ENCODE peak calls at places on chromosomes 6 and 20, in five cellular contexts. One of them, this sample, is unnamed.

GRCh38 chr20:34082232-34082887 is 29.7 kb downstream of the EIF2S2 start:
- DNase-seq in breast epithelium: no peak
- DNase-seq in uterus: no peak
- DNase-seq in endodermal cell: no peak
- DNase-seq in psoas muscle: no peak
- DNase-seq in this sample: no peak

GRCh38 chr6:11899645-11900044 is 112.5 kb upstream of the HIVEP1 start:
- DNase-seq in breast epithelium: no peak
- DNase-seq in uterus: no peak
- DNase-seq in endodermal cell: no peak
- DNase-seq in psoas muscle: no peak
- DNase-seq in this sample: no peak

GRCh38 chr20:16459019-16459700 is 114.1 kb downstream of the KIF16B start:
- DNase-seq in breast epithelium: no peak
- DNase-seq in uterus: peak; percentile 23
- DNase-seq in endodermal cell: no peak
- DNase-seq in psoas muscle: peak; percentile 22
- DNase-seq in this sample: peak; percentile 67

GRCh38 chr20:9306521-9306920 is 207.9 kb upstream of the LAMP5 start:
- DNase-seq in breast epithelium: no peak
- DNase-seq in uterus: no peak
- DNase-seq in endodermal cell: no peak
- DNase-seq in psoas muscle: no peak
- DNase-seq in this sample: peak; percentile 94

GRCh38 chr6:33579828-33580714 is at the start of gene BAK1:
- DNase-seq in breast epithelium: peak; percentile 83
- DNase-seq in uterus: peak; percentile 88
- DNase-seq in endodermal cell: peak; percentile 98
- DNase-seq in psoas muscle: peak; percentile 89
- DNase-seq in this sample: peak; percentile 87

GRCh38 chr6:139433647-139434419 is 59.4 kb upstream of the CITED2 start:
- DNase-seq in breast epithelium: no peak
- DNase-seq in uterus: no peak
- DNase-seq in endodermal cell: no peak
- DNase-seq in psoas muscle: no peak
- DNase-seq in this sample: peak; percentile 77

GRCh38 chr6:76247527-76247926 is 175.1 kb upstream of the IMPG1 start:
- DNase-seq in breast epithelium: no peak
- DNase-seq in uterus: no peak
- DNase-seq in endodermal cell: no peak
- DNase-seq in psoas muscle: no peak
- DNase-seq in this sample: no peak

GRCh38 chr20:12838261-12838866 is 170.4 kb upstream of the SPTLC3 start:
- DNase-seq in breast epithelium: no peak
- DNase-seq in uterus: no peak
- DNase-seq in endodermal cell: peak; percentile 77
- DNase-seq in psoas muscle: no peak
- DNase-seq in this sample: no peak

GRCh38 chr20:62638055-62638570 is 4.2 kb upstream of the SLCO4A1 start:
- DNase-seq in breast epithelium: no peak
- DNase-seq in uterus: no peak
- DNase-seq in endodermal cell: no peak
- DNase-seq in psoas muscle: no peak
- DNase-seq in this sample: no peak

GRCh38 chr6:106747139-106747538 is 117.8 kb downstream of the QRSL1 start:
- DNase-seq in breast epithelium: no peak
- DNase-seq in uterus: no peak
- DNase-seq in endodermal cell: no peak
- DNase-seq in psoas muscle: no peak
- DNase-seq in this sample: peak; percentile 92

GRCh38 chr6:113870917-113871316 is 13.8 kb downstream of the MARCKS start:
- DNase-seq in breast epithelium: no peak
- DNase-seq in uterus: no peak
- DNase-seq in endodermal cell: no peak
- DNase-seq in psoas muscle: no peak
- DNase-seq in this sample: no peak

GRCh38 chr6:113875470-113875869 is 18.3 kb downstream of the MARCKS start:
- DNase-seq in breast epithelium: no peak
- DNase-seq in uterus: no peak
- DNase-seq in endodermal cell: no peak
- DNase-seq in psoas muscle: no peak
- DNase-seq in this sample: no peak

GRCh38 chr6:113873043-113873667 is 16.0 kb downstream of the MARCKS start:
- DNase-seq in breast epithelium: no peak
- DNase-seq in uterus: no peak
- DNase-seq in endodermal cell: no peak
- DNase-seq in psoas muscle: peak; percentile 30
- DNase-seq in this sample: no peak

GRCh38 chr6:113876654-113877053 is 19.5 kb downstream of the MARCKS start:
- DNase-seq in breast epithelium: no peak
- DNase-seq in uterus: no peak
- DNase-seq in endodermal cell: no peak
- DNase-seq in psoas muscle: no peak
- DNase-seq in this sample: no peak

DNA sequence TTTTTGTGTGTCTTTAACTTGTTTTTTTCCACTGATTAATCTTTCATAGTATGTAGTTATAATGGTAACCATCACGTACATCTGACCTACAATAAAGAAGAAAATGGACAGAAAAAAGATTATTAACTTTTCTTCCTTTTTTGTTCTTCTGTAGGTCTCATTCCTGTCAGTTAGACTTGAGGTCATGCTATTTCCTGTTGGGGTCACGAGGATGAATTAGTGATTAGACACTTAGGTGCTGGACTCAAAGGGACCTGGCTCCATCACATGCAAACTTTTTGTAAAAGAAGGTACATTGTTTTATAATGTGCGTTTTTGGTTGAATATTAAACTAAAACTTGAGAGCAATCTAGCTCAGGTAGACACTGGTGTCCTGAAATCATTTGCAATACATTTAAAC is 14.8 kb downstream of the MARCKS start:
- DNase-seq in breast epithelium: no peak
- DNase-seq in uterus: no peak
- DNase-seq in endodermal cell: no peak
- DNase-seq in psoas muscle: no peak
- DNase-seq in this sample: no peak
- H3K4me3 ChIP-seq in breast epithelium: no peak overlapping the region
- H3K4me3 ChIP-seq in uterus: no peak overlapping the region
- H3K4me3 ChIP-seq in endodermal cell: no peak overlapping the region
- H3K4me3 ChIP-seq in psoas muscle: no peak overlapping the region
- H3K4me3 ChIP-seq in this sample: no peak overlapping the region

DNA sequence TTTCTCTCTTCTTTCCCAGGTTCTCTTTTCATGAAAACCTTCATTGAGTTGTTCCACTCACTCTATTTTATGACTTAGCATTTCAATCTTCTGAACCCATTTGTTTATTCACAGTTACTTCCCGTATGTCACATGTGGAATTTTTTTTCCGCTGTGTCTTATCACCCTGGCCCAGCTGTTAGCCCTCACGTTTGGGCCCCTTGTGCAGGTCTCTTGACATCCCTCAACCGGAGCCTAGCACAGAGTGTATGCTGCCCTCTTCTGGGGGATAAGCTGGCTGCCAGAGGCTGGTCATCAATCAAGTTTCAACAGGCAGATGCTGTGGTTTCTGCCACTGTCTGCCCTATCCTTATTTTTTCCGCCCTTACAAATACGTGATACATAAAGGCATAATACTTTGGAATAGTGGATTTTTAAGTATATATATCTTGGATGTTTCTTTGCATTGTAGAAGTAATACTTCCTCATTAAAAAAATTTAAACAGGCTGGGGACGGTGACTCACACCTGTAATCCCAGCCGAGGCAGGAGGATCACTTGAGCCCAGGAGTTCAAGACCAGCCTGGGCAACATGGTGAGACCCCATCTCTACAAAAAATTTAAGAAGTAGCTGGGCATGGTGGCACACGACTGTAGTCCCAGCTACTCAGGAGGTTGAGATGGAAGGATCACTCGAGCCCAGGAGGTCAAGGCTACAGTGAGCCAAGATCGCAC is 38.8 kb upstream of the RNF8 start:
- DNase-seq in breast epithelium: no peak
- DNase-seq in uterus: peak; percentile 34
- DNase-seq in endodermal cell: peak; percentile 86
- DNase-seq in psoas muscle: peak; percentile 24
- DNase-seq in this sample: peak; percentile 75
- TF ChIP-seq CTCF in breast epithelium: no peak
- TF ChIP-seq CTCF in uterus: no peak
- TF ChIP-seq CTCF in endodermal cell: peak; percentile 88
- TF ChIP-seq CTCF in psoas muscle: peak; percentile 53
- TF ChIP-seq CTCF in this sample: peak; percentile 77

GRCh38 chr6:168188974-168189678 is 110.1 kb upstream of the FRMD1 start:
- DNase-seq in breast epithelium: no peak
- DNase-seq in uterus: peak; percentile 1
- DNase-seq in endodermal cell: no peak
- DNase-seq in psoas muscle: no peak
- DNase-seq in this sample: no peak

GRCh38 chr6:168192195-168192900 is 113.3 kb upstream of the FRMD1 start:
- DNase-seq in breast epithelium: no peak
- DNase-seq in uterus: peak; percentile 2
- DNase-seq in endodermal cell: peak; percentile 39
- DNase-seq in psoas muscle: no peak
- DNase-seq in this sample: no peak

GRCh38 chr6:168189679-168190405 is 110.8 kb upstream of the FRMD1 start:
- DNase-seq in breast epithelium: no peak
- DNase-seq in uterus: peak; percentile 10
- DNase-seq in endodermal cell: peak; percentile 36
- DNase-seq in psoas muscle: no peak
- DNase-seq in this sample: no peak

GRCh38 chr6:168192901-168193815 is 114.1 kb upstream of the FRMD1 start:
- DNase-seq in breast epithelium: no peak
- DNase-seq in uterus: peak; percentile 8
- DNase-seq in endodermal cell: peak; percentile 41
- DNase-seq in psoas muscle: no peak
- DNase-seq in this sample: no peak

DNA sequence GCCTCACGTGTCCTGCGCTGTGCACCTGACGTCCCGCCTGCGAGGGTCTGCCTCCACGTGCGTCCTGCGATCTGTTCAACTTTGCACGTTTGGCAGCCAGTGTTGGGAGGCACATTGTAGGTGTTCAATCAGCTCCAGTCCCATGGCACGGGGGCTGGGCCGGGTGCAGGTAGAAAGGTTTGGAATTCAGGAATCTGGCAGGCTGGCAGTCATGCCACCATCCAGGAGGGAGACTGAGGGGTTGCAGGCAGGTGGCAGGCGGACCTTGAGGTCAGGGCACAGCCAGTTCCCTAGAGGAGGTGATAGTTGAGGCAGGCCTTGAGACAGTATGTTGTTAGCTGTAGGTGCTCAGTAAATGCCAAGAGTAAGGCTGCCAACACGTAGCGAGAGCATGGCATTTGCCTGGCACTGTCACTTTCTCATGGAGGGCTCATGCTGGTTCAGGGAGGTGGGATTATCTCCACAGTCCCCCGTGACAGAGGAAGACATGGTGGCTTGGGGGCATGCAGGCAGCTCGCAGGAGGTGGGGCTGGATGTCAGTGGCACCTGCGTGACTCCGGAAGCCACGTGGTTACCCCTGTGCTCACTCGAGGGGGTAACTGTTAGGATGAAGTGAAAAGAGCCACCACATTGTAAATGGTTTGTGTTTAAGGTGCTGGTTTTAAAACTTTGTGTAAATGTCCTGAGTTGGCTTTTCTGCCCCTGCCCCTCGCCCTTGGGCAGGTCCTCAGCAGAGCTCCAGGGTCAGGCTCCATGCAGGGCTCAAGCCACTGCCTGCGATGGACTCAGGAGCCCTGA is 111.8 kb upstream of the FRMD1 start:
- DNase-seq in breast epithelium: no peak
- DNase-seq in uterus: peak; percentile 8
- DNase-seq in endodermal cell: peak; percentile 23
- DNase-seq in psoas muscle: no peak
- DNase-seq in this sample: no peak
- H3K36me3 ChIP-seq in breast epithelium: no peaks in the 10 kb centered on the region
- H3K36me3 ChIP-seq in uterus: no peaks in the 10 kb centered on the region
- H3K36me3 ChIP-seq in endodermal cell: no peaks in the 10 kb centered on the region
- H3K36me3 ChIP-seq in psoas muscle: no peaks in the 10 kb centered on the region
- H3K36me3 ChIP-seq in this sample: no peaks in the 10 kb centered on the region

GRCh38 chr6:155417454-155417853 is 38.2 kb downstream of the NOX3 start:
- DNase-seq in breast epithelium: no peak
- DNase-seq in uterus: no peak
- DNase-seq in endodermal cell: no peak
- DNase-seq in psoas muscle: no peak
- DNase-seq in this sample: no peak
- H3K4me3 ChIP-seq in breast epithelium: no peak overlapping the region
- H3K4me3 ChIP-seq in uterus: no peak overlapping the region
- H3K4me3 ChIP-seq in endodermal cell: no peak overlapping the region
- H3K4me3 ChIP-seq in psoas muscle: peak overlapping the region; percentile 9
- H3K4me3 ChIP-seq in this sample: no peak overlapping the region

GRCh38 chr20:43508604-43509040 is 1.1 kb downstream of the L3MBTL1 start:
- DNase-seq in breast epithelium: no peak
- DNase-seq in uterus: no peak
- DNase-seq in endodermal cell: peak; percentile 93
- DNase-seq in psoas muscle: no peak
- DNase-seq in this sample: no peak
- TF ChIP-seq CTCF in breast epithelium: no peak
- TF ChIP-seq CTCF in uterus: no peak
- TF ChIP-seq CTCF in endodermal cell: peak; percentile 68
- TF ChIP-seq CTCF in psoas muscle: no peak
- TF ChIP-seq CTCF in this sample: no peak

GRCh38 chr20:6040958-6041807 is 12.7 kb downstream of the LRRN4 start:
- DNase-seq in breast epithelium: no peak
- DNase-seq in uterus: no peak
- DNase-seq in endodermal cell: no peak
- DNase-seq in psoas muscle: no peak
- DNase-seq in this sample: no peak
- H3K36me3 ChIP-seq in breast epithelium: no peaks in the 10 kb centered on the region
- H3K36me3 ChIP-seq in uterus: no peaks in the 10 kb centered on the region
- H3K36me3 ChIP-seq in endodermal cell: peaks cover 45% of the 10 kb centered on the region
- H3K36me3 ChIP-seq in psoas muscle: peaks cover 65% of the 10 kb centered on the region
- H3K36me3 ChIP-seq in this sample: peaks cover 9% of the 10 kb centered on the region

GRCh38 chr6:13848553-13849150 is 34.3 kb upstream of the MCUR1 start:
- DNase-seq in breast epithelium: no peak
- DNase-seq in uterus: no peak
- DNase-seq in endodermal cell: no peak
- DNase-seq in psoas muscle: no peak
- DNase-seq in this sample: no peak

GRCh38 chr6:13846841-13847240 is 32.5 kb upstream of the MCUR1 start:
- DNase-seq in breast epithelium: no peak
- DNase-seq in uterus: no peak
- DNase-seq in endodermal cell: peak; percentile 83
- DNase-seq in psoas muscle: no peak
- DNase-seq in this sample: no peak

GRCh38 chr6:13851803-13852202 is 37.4 kb upstream of the MCUR1 start:
- DNase-seq in breast epithelium: no peak
- DNase-seq in uterus: no peak
- DNase-seq in endodermal cell: no peak
- DNase-seq in psoas muscle: no peak
- DNase-seq in this sample: no peak

DNA sequence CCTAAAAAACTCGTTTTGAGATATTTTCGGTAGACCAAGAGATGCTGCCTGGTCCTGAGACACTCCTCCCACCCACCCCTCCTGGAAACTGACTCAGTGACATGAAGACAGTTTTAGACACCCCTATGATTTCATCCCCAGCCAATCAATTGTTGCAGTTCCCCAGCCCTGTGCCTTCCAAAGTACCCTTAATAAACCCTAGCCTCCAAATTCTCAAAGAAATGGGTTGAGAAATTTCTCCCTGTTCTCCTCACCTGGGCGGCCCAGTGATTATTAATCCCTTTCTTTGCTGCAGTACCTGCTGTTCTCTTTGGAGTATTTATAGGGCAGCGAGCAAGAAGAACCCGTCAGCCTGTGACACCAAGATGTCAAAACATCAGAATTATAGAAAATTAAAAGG is 33.3 kb upstream of the MCUR1 start:
- DNase-seq in breast epithelium: no peak
- DNase-seq in uterus: no peak
- DNase-seq in endodermal cell: no peak
- DNase-seq in psoas muscle: no peak
- DNase-seq in this sample: no peak
- H3K4me3 ChIP-seq in breast epithelium: no peak overlapping the region
- H3K4me3 ChIP-seq in uterus: no peak overlapping the region
- H3K4me3 ChIP-seq in endodermal cell: no peak overlapping the region
- H3K4me3 ChIP-seq in psoas muscle: no peak overlapping the region
- H3K4me3 ChIP-seq in this sample: no peak overlapping the region

GRCh38 chr6:146709036-146709622 is 110.4 kb downstream of the ADGB start:
- DNase-seq in breast epithelium: no peak
- DNase-seq in uterus: no peak
- DNase-seq in endodermal cell: no peak
- DNase-seq in psoas muscle: no peak
- DNase-seq in this sample: no peak
- TF ChIP-seq CTCF in breast epithelium: no peak
- TF ChIP-seq CTCF in uterus: no peak
- TF ChIP-seq CTCF in endodermal cell: no peak
- TF ChIP-seq CTCF in psoas muscle: no peak
- TF ChIP-seq CTCF in this sample: no peak

This sample was measured in bronchial epithelial cell.